ENCODE peak calls at places on chromosome 22, in four cellular contexts. One of them, this sample, is unnamed.

GRCh38 chr22:19287076-19287724 is 4.3 kb downstream of the CLTCL1 start:
- DNase-seq in body of pancreas: no peak
- DNase-seq in sigmoid colon: no peak
- DNase-seq in psoas muscle: peak; percentile 78
- DNase-seq in this sample: no peak

GRCh38 chr22:42283288-42284229 is 13.1 kb upstream of the TCF20 start:
- DNase-seq in body of pancreas: no peak
- DNase-seq in sigmoid colon: no peak
- DNase-seq in psoas muscle: peak; percentile 55
- DNase-seq in this sample: peak; percentile 75

GRCh38 chr22:26768986-26769385 is 111.6 kb downstream of the MIAT start:
- DNase-seq in body of pancreas: no peak
- DNase-seq in sigmoid colon: no peak
- DNase-seq in psoas muscle: no peak
- DNase-seq in this sample: no peak

GRCh38 chr22:42282943-42283287 is 12.5 kb upstream of the TCF20 start:
- DNase-seq in body of pancreas: no peak
- DNase-seq in sigmoid colon: no peak
- DNase-seq in psoas muscle: no peak
- DNase-seq in this sample: no peak

GRCh38 chr22:29726104-29726503 is 6.3 kb downstream of the CABP7 start:
- DNase-seq in body of pancreas: no peak
- DNase-seq in sigmoid colon: peak; percentile 51
- DNase-seq in psoas muscle: no peak
- DNase-seq in this sample: no peak

GRCh38 chr22:46007003-46007847 is 30.3 kb upstream of the WNT7B start:
- DNase-seq in body of pancreas: peak; percentile 60
- DNase-seq in sigmoid colon: peak; percentile 89
- DNase-seq in psoas muscle: peak; percentile 81
- DNase-seq in this sample: peak; percentile 92

GRCh38 chr22:23922921-23923320 is 28.7 kb downstream of the MIF start:
- DNase-seq in body of pancreas: no peak
- DNase-seq in sigmoid colon: no peak
- DNase-seq in psoas muscle: no peak
- DNase-seq in this sample: no peak

GRCh38 chr22:32823024-32823730 is 21.7 kb downstream of the TIMP3 start:
- DNase-seq in body of pancreas: peak; percentile 60
- DNase-seq in sigmoid colon: peak; percentile 62
- DNase-seq in psoas muscle: no peak
- DNase-seq in this sample: no peak

GRCh38 chr22:29141078-29141688 is 64.5 kb upstream of the EMID1 start:
- DNase-seq in body of pancreas: no peak
- DNase-seq in sigmoid colon: no peak
- DNase-seq in psoas muscle: no peak
- DNase-seq in this sample: no peak

GRCh38 chr22:21568207-21569075 is 927 bp downstream of the UBE2L3 start:
- DNase-seq in body of pancreas: peak; percentile 50
- DNase-seq in sigmoid colon: no peak
- DNase-seq in psoas muscle: peak; percentile 64
- DNase-seq in this sample: no peak

GRCh38 chr22:20111689-20112622 is 3.9 kb upstream of the RANBP1 start:
- DNase-seq in body of pancreas: peak; percentile 74
- DNase-seq in sigmoid colon: no peak
- DNase-seq in psoas muscle: peak; percentile 45
- DNase-seq in this sample: peak; percentile 49

GRCh38 chr22:46783721-46784120 is 21.3 kb downstream of the TBC1D22A start:
- DNase-seq in body of pancreas: no peak
- DNase-seq in sigmoid colon: no peak
- DNase-seq in psoas muscle: no peak
- DNase-seq in this sample: no peak

GRCh38 chr22:26377170-26377825 is 51.8 kb upstream of the ASPHD2 start:
- DNase-seq in body of pancreas: no peak
- DNase-seq in sigmoid colon: no peak
- DNase-seq in psoas muscle: no peak
- DNase-seq in this sample: no peak

GRCh38 chr22:21669026-21669425 is 3.2 kb downstream of the PPIL2 start:
- DNase-seq in body of pancreas: peak; percentile 48
- DNase-seq in sigmoid colon: no peak
- DNase-seq in psoas muscle: no peak
- DNase-seq in this sample: no peak

GRCh38 chr22:20423636-20424511 is 13.8 kb downstream of the SCARF2 start:
- DNase-seq in body of pancreas: no peak
- DNase-seq in sigmoid colon: no peak
- DNase-seq in psoas muscle: peak; percentile 46
- DNase-seq in this sample: peak; percentile 79

GRCh38 chr22:47631571-47632102 is 869.2 kb downstream of the TBC1D22A start:
- DNase-seq in body of pancreas: no peak
- DNase-seq in sigmoid colon: no peak
- DNase-seq in psoas muscle: no peak
- DNase-seq in this sample: no peak

GRCh38 chr22:47270463-47271135 is 508.1 kb downstream of the TBC1D22A start:
- DNase-seq in body of pancreas: no peak
- DNase-seq in sigmoid colon: peak; percentile 38
- DNase-seq in psoas muscle: no peak
- DNase-seq in this sample: no peak

GRCh38 chr22:25368271-25368670 is 148.8 kb downstream of the CRYBB2 start:
- DNase-seq in body of pancreas: no peak
- DNase-seq in sigmoid colon: no peak
- DNase-seq in psoas muscle: peak; percentile 53
- DNase-seq in this sample: peak; percentile 72

GRCh38 chr22:45302751-45303150 is 7.0 kb upstream of the FAM118A start:
- DNase-seq in body of pancreas: no peak
- DNase-seq in sigmoid colon: no peak
- DNase-seq in psoas muscle: no peak
- DNase-seq in this sample: no peak

GRCh38 chr22:45211848-45212247 is 28.8 kb downstream of the KIAA0930 start:
- DNase-seq in body of pancreas: no peak
- DNase-seq in sigmoid colon: no peak
- DNase-seq in psoas muscle: no peak
- DNase-seq in this sample: peak; percentile 56

GRCh38 chr22:34587357-34588356 is 478.3 kb upstream of the ISX start:
- DNase-seq in body of pancreas: peak; percentile 45
- DNase-seq in sigmoid colon: no peak
- DNase-seq in psoas muscle: no peak
- DNase-seq in this sample: no peak

GRCh38 chr22:24510694-24511625 is 15.8 kb downstream of the UPB1 start:
- DNase-seq in body of pancreas: peak; percentile 45
- DNase-seq in sigmoid colon: no peak
- DNase-seq in psoas muscle: peak; percentile 35
- DNase-seq in this sample: peak; percentile 45

GRCh38 chr22:46969491-46969890 is 207.0 kb downstream of the TBC1D22A start:
- DNase-seq in body of pancreas: no peak
- DNase-seq in sigmoid colon: peak; percentile 36
- DNase-seq in psoas muscle: no peak
- DNase-seq in this sample: no peak

GRCh38 chr22:20464096-20464614 is 26.5 kb upstream of the SCARF2 start:
- DNase-seq in body of pancreas: no peak
- DNase-seq in sigmoid colon: no peak
- DNase-seq in psoas muscle: peak; percentile 34
- DNase-seq in this sample: peak; percentile 57

GRCh38 chr22:42353883-42354727 is 78.1 kb downstream of the NFAM1 start:
- DNase-seq in body of pancreas: peak; percentile 23
- DNase-seq in sigmoid colon: no peak
- DNase-seq in psoas muscle: no peak
- DNase-seq in this sample: no peak

GRCh38 chr22:22023581-22024137 is 41.1 kb upstream of the TOP3B start:
- DNase-seq in body of pancreas: no peak
- DNase-seq in sigmoid colon: no peak
- DNase-seq in psoas muscle: no peak
- DNase-seq in this sample: no peak

GRCh38 chr22:25645266-25645665 is 80.8 kb downstream of the GRK3 start:
- DNase-seq in body of pancreas: no peak
- DNase-seq in sigmoid colon: no peak
- DNase-seq in psoas muscle: no peak
- DNase-seq in this sample: no peak

GRCh38 chr22:22479116-22479515 is 29.4 kb downstream of the ZNF280B start:
- DNase-seq in body of pancreas: no peak
- DNase-seq in sigmoid colon: no peak
- DNase-seq in psoas muscle: no peak
- DNase-seq in this sample: no peak

GRCh38 chr22:25082096-25082495 is 117.6 kb upstream of the CRYBB3 start:
- DNase-seq in body of pancreas: no peak
- DNase-seq in sigmoid colon: no peak
- DNase-seq in psoas muscle: no peak
- DNase-seq in this sample: no peak

GRCh38 chr22:44572414-44573207 is 74.6 kb upstream of the RTL6 start:
- DNase-seq in body of pancreas: no peak
- DNase-seq in sigmoid colon: peak; percentile 57
- DNase-seq in psoas muscle: peak; percentile 27
- DNase-seq in this sample: no peak

GRCh38 chr22:26779929-26780328 is 122.5 kb downstream of the MIAT start:
- DNase-seq in body of pancreas: no peak
- DNase-seq in sigmoid colon: no peak
- DNase-seq in psoas muscle: no peak
- DNase-seq in this sample: no peak

GRCh38 chr22:35205956-35206355 is 51.3 kb upstream of the HMGXB4 start:
- DNase-seq in body of pancreas: no peak
- DNase-seq in sigmoid colon: no peak
- DNase-seq in psoas muscle: no peak
- DNase-seq in this sample: no peak

GRCh38 chr22:19036523-19037273 is 85.5 kb downstream of the DGCR2 start:
- DNase-seq in body of pancreas: no peak
- DNase-seq in sigmoid colon: no peak
- DNase-seq in psoas muscle: no peak
- DNase-seq in this sample: peak; percentile 67

GRCh38 chr22:29635734-29636357 is 32.4 kb downstream of the NF2 start:
- DNase-seq in body of pancreas: no peak
- DNase-seq in sigmoid colon: no peak
- DNase-seq in psoas muscle: no peak
- DNase-seq in this sample: no peak

GRCh38 chr22:24164243-24164642 is 17.0 kb upstream of the SUSD2 start:
- DNase-seq in body of pancreas: no peak
- DNase-seq in sigmoid colon: no peak
- DNase-seq in psoas muscle: no peak
- DNase-seq in this sample: no peak

DNA sequence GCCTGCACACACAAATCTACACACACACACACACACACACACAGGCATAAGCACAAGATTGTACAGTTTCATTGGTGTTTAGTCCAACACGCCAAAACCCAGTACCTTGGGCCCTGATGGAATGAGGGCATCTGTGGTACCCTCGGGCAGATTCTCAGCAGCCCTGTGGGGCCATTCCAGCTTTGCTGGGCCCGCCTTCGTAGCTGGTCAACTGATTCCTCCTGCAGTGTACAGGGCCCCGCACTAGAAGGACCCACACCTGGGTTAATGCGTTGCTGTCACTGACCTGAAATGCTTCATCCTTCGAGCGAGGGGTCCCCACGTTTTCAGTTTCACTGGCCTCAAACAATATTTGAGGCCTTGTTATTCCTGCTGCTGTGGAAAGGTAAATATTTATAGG is 731.2 kb downstream of the BRD1 start:
- DNase-seq in body of pancreas: no peak
- DNase-seq in sigmoid colon: no peak
- DNase-seq in psoas muscle: peak; percentile 12
- DNase-seq in this sample: peak; percentile 22
- H3K9me3 ChIP-seq in body of pancreas: no peaks in the 10 kb centered on the region
- H3K9me3 ChIP-seq in sigmoid colon: no peaks in the 10 kb centered on the region
- H3K9me3 ChIP-seq in psoas muscle: no peaks in the 10 kb centered on the region
- H3K9me3 ChIP-seq in this sample: no peaks in the 10 kb centered on the region

DNA sequence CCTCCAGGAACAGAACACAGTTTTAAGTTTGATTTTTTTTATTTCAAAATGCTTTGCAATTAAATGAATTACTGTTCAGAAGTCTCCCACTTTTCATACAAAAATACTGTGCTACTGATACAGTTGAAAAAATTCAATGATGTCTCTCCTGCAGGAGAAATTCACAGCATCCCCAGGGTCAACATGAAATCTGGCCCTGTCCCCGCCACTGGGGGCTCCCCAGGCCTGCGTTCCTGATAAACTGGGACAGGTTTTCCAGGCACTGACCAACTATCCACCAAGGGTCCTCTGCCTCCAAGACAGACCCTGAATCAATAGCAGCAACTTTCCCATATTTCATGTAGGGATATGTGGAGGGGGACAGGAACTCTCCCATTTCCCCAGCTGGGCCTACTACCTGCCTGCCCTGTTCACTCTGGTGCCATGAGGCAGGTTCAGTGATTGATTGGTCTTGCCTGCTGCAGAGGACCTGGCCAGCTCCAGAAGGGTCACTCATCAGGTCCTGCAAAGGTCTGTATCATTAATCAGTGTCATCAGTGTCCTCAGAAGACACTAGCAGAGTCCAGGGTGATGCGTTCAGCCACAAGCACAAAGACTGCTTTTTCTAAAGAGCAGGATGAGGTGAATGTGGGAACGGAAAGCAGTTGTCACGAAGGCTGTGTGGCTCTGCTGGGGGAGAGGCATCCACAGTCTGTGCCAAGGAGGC is 43.4 kb downstream of the PISD start:
- DNase-seq in body of pancreas: no peak
- DNase-seq in sigmoid colon: no peak
- DNase-seq in psoas muscle: no peak
- DNase-seq in this sample: no peak
- H3K27ac ChIP-seq in body of pancreas: no peak overlapping the region
- H3K27ac ChIP-seq in sigmoid colon: no peak overlapping the region
- H3K27ac ChIP-seq in psoas muscle: no peak overlapping the region
- H3K27ac ChIP-seq in this sample: no peak overlapping the region

DNA sequence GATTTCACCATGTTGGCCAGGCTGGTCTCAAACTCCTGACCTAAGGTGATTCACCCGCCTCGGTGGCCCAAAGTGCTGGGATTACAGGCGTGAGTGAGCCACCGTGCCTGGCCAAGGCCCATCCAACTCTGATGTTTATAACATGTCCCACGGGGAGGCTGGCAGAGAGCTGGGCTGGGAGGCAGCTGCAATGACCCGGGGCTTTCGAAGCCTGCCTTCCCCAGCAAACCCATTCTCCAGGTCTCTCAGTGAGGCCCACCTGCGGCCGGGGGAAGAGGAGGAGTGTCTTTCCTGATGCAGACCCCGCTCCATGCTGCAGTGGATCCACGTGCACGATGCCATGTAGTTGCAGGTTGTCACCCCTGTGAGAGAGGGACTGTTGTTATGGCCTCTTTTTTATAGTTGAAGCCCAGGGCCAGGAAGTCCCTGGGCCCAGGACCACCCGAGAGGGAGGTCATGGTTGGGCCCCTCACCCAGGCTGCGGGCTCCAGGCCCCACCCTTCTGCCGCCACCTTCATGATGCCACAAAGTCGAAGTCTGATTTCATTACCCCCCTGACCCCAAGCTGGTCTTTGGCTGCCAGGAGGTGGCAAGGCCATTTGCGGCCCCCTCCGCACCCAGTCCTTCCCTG is 38.3 kb downstream of the KCNJ4 start:
- DNase-seq in body of pancreas: no peak
- DNase-seq in sigmoid colon: peak; percentile 43
- DNase-seq in psoas muscle: peak; percentile 48
- DNase-seq in this sample: peak; percentile 57
- H3K4me3 ChIP-seq in body of pancreas: no peak overlapping the region
- H3K4me3 ChIP-seq in sigmoid colon: no peak overlapping the region
- H3K4me3 ChIP-seq in psoas muscle: no peak overlapping the region
- H3K4me3 ChIP-seq in this sample: no peak overlapping the region

DNA sequence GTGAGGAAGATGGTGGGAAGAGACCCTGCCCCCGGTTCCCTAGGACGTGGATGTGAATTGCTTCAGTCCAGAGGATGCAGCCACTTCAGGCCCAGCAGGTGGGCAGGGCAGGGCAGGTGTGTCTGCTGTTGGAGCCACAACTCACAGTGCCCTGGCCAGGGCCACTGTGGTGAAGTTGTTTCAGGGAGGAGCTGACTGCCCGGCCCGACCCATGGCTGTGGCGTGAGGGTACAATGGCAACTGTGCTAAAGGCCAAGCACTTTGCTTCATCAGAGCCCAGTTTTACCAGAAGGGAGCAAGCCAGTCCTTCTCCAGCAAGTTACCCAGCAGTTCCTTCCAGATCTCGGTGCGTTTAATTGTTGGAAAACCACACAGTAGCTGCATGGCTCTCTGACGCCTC is 1174.4 kb downstream of the BRD1 start:
- DNase-seq in body of pancreas: no peak
- DNase-seq in sigmoid colon: no peak
- DNase-seq in psoas muscle: no peak
- DNase-seq in this sample: no peak
- H3K9me3 ChIP-seq in body of pancreas: no peaks in the 10 kb centered on the region
- H3K9me3 ChIP-seq in sigmoid colon: no peaks in the 10 kb centered on the region
- H3K9me3 ChIP-seq in psoas muscle: no peaks in the 10 kb centered on the region
- H3K9me3 ChIP-seq in this sample: no peaks in the 10 kb centered on the region

This sample was measured in kidney.